ENCODE peak calls at places on chromosomes 5 and 9, in five cellular contexts. G, S, C, R and A are unnamed samples.

GRCh38 chr9:119902611-119903010 is 533.4 kb upstream of the BRINP1 start:
- DNase-seq in G (no peak), S (no peak), C (no peak), R (no peak), A (no peak)

GRCh38 chr5:128101676-128102075 is 18.1 kb downstream of the SLC12A2 start:
- DNase-seq in G (peak), S (peak), C (no peak), R (no peak), A (no peak)

GRCh38 chr5:77157732-77158532 is 52.5 kb upstream of the PDE8B start:
- DNase-seq in G (no peak), S (no peak), C (no peak), R (no peak), A (no peak)

GRCh38 chr5:172816887-172817418 is 17.1 kb upstream of the ERGIC1 start:
- DNase-seq in G (peak), S (peak), C (peak), R (no peak), A (no peak)

GRCh38 chr9:28934111-28934510 is 1360.8 kb upstream of the C9orf72 start:
- DNase-seq in G (no peak), S (no peak), C (peak), R (no peak), A (no peak)

GRCh38 chr5:39214912-39215709 is 4.3 kb downstream of the FYB1 start:
- DNase-seq in G (no peak), S (no peak), C (no peak), R (no peak), A (no peak)

GRCh38 chr5:64900618-64901017 is 131.9 kb downstream of the CWC27 start:
- DNase-seq in G (no peak), S (no peak), C (peak), R (no peak), A (peak)

GRCh38 chr5:16787278-16787677 is 148.8 kb downstream of the MYO10 start:
- DNase-seq in G (no peak), S (no peak), C (no peak), R (no peak), A (peak)

GRCh38 chr9:133048595-133048994 is 13.2 kb upstream of the CEL start:
- DNase-seq in G (peak), S (no peak), C (peak), R (peak), A (peak)

GRCh38 chr5:168286386-168286785 is 5.1 kb upstream of the WWC1 start:
- DNase-seq in G (no peak), S (no peak), C (no peak), R (no peak), A (no peak)

GRCh38 chr9:115235221-115235620 is 117.3 kb upstream of the TNC start:
- DNase-seq in G (no peak), S (no peak), C (no peak), R (no peak), A (no peak)

GRCh38 chr9:23775549-23775948 is 50.5 kb downstream of the ELAVL2 start:
- DNase-seq in G (no peak), S (no peak), C (peak), R (no peak), A (no peak)

GRCh38 chr9:34123682-34124081 is 2.8 kb downstream of the DCAF12 start:
- DNase-seq in G (no peak), S (no peak), C (no peak), R (no peak), A (no peak)

GRCh38 chr9:37293664-37294524 is 128.6 kb upstream of the GRHPR start:
- DNase-seq in G (peak), S (peak), C (no peak), R (no peak), A (peak)

GRCh38 chr5:180253036-180253824 is 38.7 kb downstream of the MAPK9 start:
- DNase-seq in G (no peak), S (no peak), C (no peak), R (no peak), A (no peak)

GRCh38 chr9:113808391-113809191 is 67.5 kb upstream of the ZNF618 start:
- DNase-seq in G (peak), S (peak), C (peak), R (peak), A (peak)

GRCh38 chr5:112642885-112643284 is 94.8 kb upstream of the APC start:
- DNase-seq in G (peak), S (peak), C (no peak), R (no peak), A (no peak)

GRCh38 chr9:12922209-12922914 is 147.5 kb downstream of the LURAP1L start:
- DNase-seq in G (peak), S (no peak), C (no peak), R (no peak), A (no peak)

GRCh38 chr5:176785184-176786145 is 24.9 kb upstream of the UNC5A start:
- DNase-seq in G (no peak), S (no peak), C (no peak), R (no peak), A (no peak)

GRCh38 chr9:132006657-132007370 is 72.9 kb downstream of the MED27 start:
- DNase-seq in G (no peak), S (peak), C (no peak), R (no peak), A (no peak)

GRCh38 chr5:6827815-6828214 is 114.6 kb downstream of the TENT4A start:
- DNase-seq in G (no peak), S (no peak), C (no peak), R (no peak), A (no peak)

GRCh38 chr5:54307583-54307982 is 2.8 kb downstream of the ARL15 start:
- DNase-seq in G (no peak), S (no peak), C (no peak), R (no peak), A (no peak)

DNA sequence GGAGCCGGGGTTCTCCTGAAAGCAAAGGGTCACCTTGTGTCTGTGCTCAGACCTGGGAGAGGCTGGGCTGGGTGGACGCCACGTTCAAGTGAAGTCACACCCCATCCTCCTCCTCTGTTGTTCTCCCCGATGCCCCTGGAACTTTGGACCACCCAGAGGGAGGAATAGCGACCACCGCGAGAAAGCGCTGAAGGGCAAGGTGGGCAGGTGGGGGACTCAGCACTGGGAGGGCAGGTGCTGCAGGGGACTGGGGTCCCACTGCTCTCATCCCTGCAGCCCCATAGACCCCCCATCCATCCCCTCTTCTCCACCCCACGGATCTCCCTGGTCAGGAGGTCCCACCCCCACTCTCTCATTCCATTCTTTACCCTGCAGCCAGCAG is 48.8 kb upstream of the COL5A1 start:
- DNase-seq in G (no peak), S (no peak), C (no peak), R (no peak), A (no peak)
- H3K4me2 ChIP-seq in G (peak), S (no peak), C (no peak), R (no peak), A (no peak)

DNA sequence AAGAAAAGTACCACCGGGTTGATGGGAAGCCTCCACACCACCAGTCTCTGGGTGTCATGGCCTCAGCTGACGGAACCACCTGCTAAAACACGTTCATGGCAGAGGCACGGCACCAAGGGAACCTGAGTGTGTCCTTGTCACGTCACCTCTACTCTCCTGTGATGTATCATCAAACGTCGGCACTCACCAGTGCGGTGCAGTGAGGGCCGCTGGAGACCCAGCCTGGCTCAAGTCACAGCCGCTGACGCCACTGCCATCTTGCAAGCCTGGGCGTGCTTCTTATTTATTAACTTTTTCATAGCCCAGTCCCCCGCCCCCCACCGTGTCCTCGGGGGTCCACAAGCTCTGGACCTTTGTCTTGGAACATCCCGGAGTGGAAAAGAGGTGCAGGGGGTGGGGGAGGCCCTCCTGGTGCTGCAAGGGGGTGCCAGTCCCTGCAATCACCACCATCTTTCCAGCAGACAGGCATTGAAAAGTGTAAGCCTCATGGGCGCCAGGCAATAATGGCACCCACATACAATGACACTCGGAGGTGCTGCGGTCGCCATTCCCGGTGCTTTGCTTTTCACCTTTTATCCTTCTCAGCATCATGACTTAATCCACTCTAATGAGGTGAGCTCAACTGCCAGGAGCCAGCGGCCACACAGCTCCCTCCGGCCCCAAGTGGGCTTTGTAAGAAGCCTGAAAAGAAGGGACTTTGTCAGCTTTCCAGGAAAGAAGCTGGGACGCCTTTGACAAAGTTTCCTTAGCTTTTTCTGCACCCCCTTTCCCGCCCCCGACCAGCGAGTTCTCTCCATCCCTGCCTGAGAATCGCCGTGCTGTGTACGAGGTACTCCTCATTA is 202.3 kb upstream of the IRX1 start:
- DNase-seq in G (no peak), S (no peak), C (no peak), R (no peak), A (no peak)
- TF ChIP-seq EZH2 in G (no peak), S (no peak), C (no peak), R (no peak), A (no peak)

GRCh38 chr9:5949103-5949699 is 58.5 kb downstream of the MLANA start:
- DNase-seq in G (peak), S (peak), C (peak), R (no peak), A (no peak)
- H3K4me2 ChIP-seq in G (peak), S (peak), C (peak), R (no peak), A (no peak)

GRCh38 chr5:74798977-74799911 is 32.2 kb downstream of the NSA2 start:
- DNase-seq in G (peak), S (peak), C (peak), R (no peak), A (no peak)
- TF ChIP-seq EZH2 in G (no peak), S (no peak), C (no peak), R (no peak), A (no peak)

DNA sequence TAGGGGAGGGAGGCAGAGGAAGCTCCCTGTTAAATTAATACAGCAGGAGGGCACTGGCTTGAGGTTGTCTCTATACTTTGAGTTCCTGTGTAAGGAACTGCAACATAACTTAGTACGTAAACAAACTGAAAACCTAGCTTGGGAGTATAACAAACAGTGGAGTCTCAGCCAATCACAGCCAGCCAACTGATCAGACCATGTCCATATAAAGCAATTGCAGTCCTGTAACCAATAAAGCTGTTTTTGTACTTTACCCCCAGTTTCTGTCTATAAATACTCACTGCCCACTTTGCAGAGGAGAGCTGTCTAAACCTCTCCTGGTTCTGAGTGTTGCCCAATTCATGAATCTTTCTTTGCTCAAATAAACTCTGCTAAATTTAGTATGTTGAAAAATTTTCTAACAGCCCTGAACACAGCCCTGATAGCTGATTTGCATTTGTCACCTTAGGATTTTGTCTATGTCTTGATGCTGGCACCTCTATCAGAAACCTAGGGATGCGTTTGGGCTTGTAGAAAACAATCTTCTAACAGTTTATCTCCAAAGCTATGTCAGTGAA is 39.9 kb downstream of the GDNF start:
- DNase-seq in G (no peak), S (no peak), C (no peak), R (no peak), A (no peak)
- H3K4me2 ChIP-seq in G (no peak), S (no peak), C (no peak), R (no peak), A (no peak)

GRCh38 chr5:149830579-149830978 is 100.5 kb downstream of the PPARGC1B start:
- DNase-seq in G (no peak), S (no peak), C (no peak), R (no peak), A (no peak)
- TF ChIP-seq EZH2 in G (no peak), S (no peak), C (no peak), R (no peak), A (no peak)

GRCh38 chr5:93092349-93093105 is 488.5 kb downstream of the NR2F1-AS1 start:
- DNase-seq in G (peak), S (peak), C (peak), R (no peak), A (peak)
- H3K4me2 ChIP-seq in G (no peak), S (no peak), C (no peak), R (no peak), A (no peak)